ENCODE peak calls at places on chromosomes 13 and 19, in ten cellular contexts. J is AG08395; K is hepatocyte; X is activated T-helper 2 cell treated with anti-CD3 and anti-CD28 coated beads, Interferon-gamma antibody, Interleukin-2, Interleukin-4, amounts not matched to agents 10 μg/mL and 5 μg/mL and 100 μg/mL, durations not matched to agents 14 hours and 24 hours and 36 hours; S is fibroblast of pulmonary artery; P is HT1080; H is amniotic stem cell; A is stimulated activated CD8-positive, alpha-beta memory T cell treated with anti-CD3 and anti-CD28 coated beads, Interleukin-2, amount 100 ng/mL, for 48 hours; Y is WTC11; B is brain microvascular endothelial cell. G is an unnamed sample.

GRCh38 chr19:29942404-29943261 is 594 bp downstream of the URI1 start:
- DNase-seq in K (peak; percentile 78), A (peak; percentile 57), X (peak; percentile 76), J (no peak), S (no peak), Y (peak; percentile 50), P (peak; percentile 39), H (peak; percentile 33), B (peak; percentile 5), G (peak; percentile 75)

GRCh38 chr19:10112037-10112751 is 701 bp downstream of the P2RY11 start:
- DNase-seq in J (no peak), S (no peak), K (no peak), H (no peak), B (no peak), A (peak; percentile 73), X (no peak), P (no peak), Y (no peak), G (no peak)

GRCh38 chr19:34096020-34096915 is 76.0 kb upstream of the LSM14A start:
- DNase-seq in B (peak; percentile 28), X (no peak), H (peak; percentile 1), J (peak; percentile 56), A (no peak), K (peak; percentile 67), P (peak; percentile 50), S (peak; percentile 73), Y (peak; percentile 16), G (no peak)

GRCh38 chr19:17264641-17264979 is at the start of gene USHBP1:
- DNase-seq in S (no peak), Y (peak; percentile 71), H (no peak), A (no peak), P (no peak), K (no peak), X (no peak), J (no peak), B (no peak), G (no peak)

GRCh38 chr13:75715598-75716523 is 79.7 kb downstream of the LMO7 start:
- DNase-seq in P (no peak), A (no peak), Y (no peak), B (no peak), H (no peak), K (no peak), S (peak; percentile 55), X (no peak), J (no peak), G (no peak)

GRCh38 chr13:101985321-101985720 is 416.5 kb downstream of the FGF14 start:
- DNase-seq in B (no peak), P (peak; percentile 37), J (no peak), Y (no peak), X (no peak), S (no peak), A (no peak), H (no peak), K (no peak), G (no peak)

GRCh38 chr13:33279898-33280549 is 5.5 kb downstream of the STARD13 start:
- DNase-seq in A (no peak), Y (no peak), J (peak; percentile 31), B (peak; percentile 71), S (peak; percentile 77), K (peak; percentile 50), P (peak; percentile 96), H (peak; percentile 26), X (no peak), G (no peak)

GRCh38 chr13:70890289-70890688 is 782.0 kb upstream of the KLHL1 start:
- DNase-seq in J (no peak), X (no peak), A (no peak), H (no peak), B (no peak), S (no peak), P (no peak), K (no peak), Y (no peak), G (no peak)